ENCODE peak calls at places on chromosomes 2 and 18, in six cellular contexts. H, T, M, L, O and S are unnamed samples.
A peak's percentile ranks its signal among the peaks of the same experiment; 100 is the strongest.

GRCh38 chr18:49008716-49009115 is 58.0 kb upstream of the SMAD7 start:
- DNase-seq in H (no peak), O (no peak), L (no peak), M (no peak), T (no peak), S (no peak)

GRCh38 chr2:158828378-158829136 is 33.4 kb downstream of the DAPL1 start:
- DNase-seq in H (peak; percentile 55), L (no peak), O (no peak), T (no peak), M (no peak), S (no peak)

GRCh38 chr2:39743170-39743851 is 35.7 kb downstream of the THUMPD2 start:
- DNase-seq in L (no peak), H (no peak), T (no peak), O (no peak), M (no peak), S (no peak)

GRCh38 chr2:166384774-166385173 is 9.0 kb upstream of the SCN9A start:
- DNase-seq in H (peak; percentile 40), L (no peak), M (no peak), O (no peak), T (no peak), S (no peak)

GRCh38 chr2:161190030-161190429 is 29.8 kb downstream of the TANK start:
- DNase-seq in T (no peak), O (no peak), M (no peak), H (no peak), L (no peak), S (no peak)

GRCh38 chr18:34048423-34048822 is 176.3 kb downstream of the NOL4 start:
- DNase-seq in O (no peak), H (no peak), T (no peak), L (no peak), M (no peak), S (no peak)

GRCh38 chr2:225002656-225003045 is 39.6 kb downstream of the DOCK10 start:
- DNase-seq in O (no peak), M (no peak), H (no peak), T (no peak), L (no peak), S (no peak)

GRCh38 chr2:237726401-237726830 is 72.2 kb upstream of the RBM44 start:
- DNase-seq in L (no peak), T (no peak), H (no peak), O (peak; percentile 92), M (peak; percentile 83), S (peak; percentile 95)

GRCh38 chr2:120349125-120349921 is 3.4 kb downstream of the INHBB start:
- DNase-seq in M (no peak), O (no peak), L (no peak), H (no peak), T (no peak), S (no peak)

GRCh38 chr18:59549797-59550516 is 147.3 kb downstream of the CCBE1 start:
- DNase-seq in M (no peak), H (no peak), O (peak; percentile 68), L (no peak), T (no peak), S (no peak)